ENCODE peak calls at places on chromosomes 3 and 15, in eight cellular contexts. B is activated CD8-positive, alpha-beta memory T cell treated with anti-CD3 and anti-CD28 coated beads for 1 hour; G is GM04504; K is mucosa of descending colon; Q is astrocyte of the spinal cord; Y is activated CD4-positive, alpha-beta T cell treated with anti-CD3 and anti-CD28 coated beads for 24 hours; H is stimulated activated CD4-positive, alpha-beta T cell treated with anti-CD3 and anti-CD28 coated beads, Interleukin-4, amount 100 ng/mL, for 1 hour; J is H1. C is an unnamed sample.

GRCh38 chr3:143244516-143245063 is 125.0 kb downstream of the CHST2 start:
- DNase-seq in G (no peak), Q (no peak), H (no peak), Y (no peak), K (no peak), B (no peak), J (no peak), C (no peak)

GRCh38 chr15:27067175-27067574 is 96.2 kb downstream of the GABRG3 start:
- DNase-seq in B (no peak), G (no peak), J (no peak), K (no peak), Q (no peak), Y (no peak), H (no peak), C (no peak)

GRCh38 chr15:40949756-40950207 is 3.5 kb upstream of the CHAC1 start:
- DNase-seq in K (peak), H (no peak), Y (no peak), Q (no peak), J (no peak), G (no peak), B (no peak), C (no peak)

GRCh38 chr3:102304550-102304949 is 130.3 kb upstream of the ZPLD1 start:
- DNase-seq in J (no peak), K (no peak), Y (no peak), H (no peak), B (no peak), G (no peak), Q (no peak), C (no peak)

GRCh38 chr3:33915796-33916589 is 117.6 kb downstream of the PDCD6IP start:
- DNase-seq in G (no peak), Q (peak), H (no peak), J (no peak), Y (no peak), K (no peak), B (no peak), C (no peak)

GRCh38 chr3:124569761-124570160 is 160.5 kb upstream of the UMPS start:
- DNase-seq in Q (no peak), Y (no peak), K (no peak), G (no peak), B (no peak), J (no peak), H (no peak), C (no peak)

GRCh38 chr3:140434261-140434905 is 243.5 kb upstream of the TRIM42 start:
- DNase-seq in Q (no peak), G (no peak), B (no peak), J (peak), K (no peak), H (no peak), Y (no peak), C (no peak)

GRCh38 chr15:65812921-65813320 is 20.8 kb upstream of the DENND4A start:
- DNase-seq in J (no peak), B (no peak), H (no peak), Q (no peak), K (no peak), G (no peak), Y (no peak), C (no peak)

GRCh38 chr15:85785887-85786777 is 8.6 kb downstream of the KLHL25 start:
- DNase-seq in H (no peak), G (no peak), B (no peak), Y (no peak), J (no peak), Q (peak), K (peak), C (no peak)

GRCh38 chr3:170222647-170223541 is 670 bp downstream of the PRKCI start:
- DNase-seq in H (peak), Y (peak), J (peak), G (no peak), Q (peak), K (no peak), B (peak), C (peak)

GRCh38 chr3:195256639-195257453 is 14.1 kb downstream of the XXYLT1 start:
- DNase-seq in K (no peak), B (no peak), G (no peak), Q (no peak), H (no peak), J (peak), Y (no peak), C (no peak)

GRCh38 chr3:102460579-102460978 is 25.8 kb downstream of the ZPLD1 start:
- DNase-seq in Y (no peak), J (no peak), Q (peak), G (no peak), B (no peak), H (no peak), K (no peak), C (no peak)

GRCh38 chr3:23495507-23495906 is 292.4 kb downstream of the UBE2E2 start:
- DNase-seq in H (no peak), K (no peak), Y (no peak), J (no peak), Q (peak), G (no peak), B (no peak), C (no peak)

GRCh38 chr15:62465173-62465572 is 300.1 kb upstream of the C2CD4B start:
- DNase-seq in G (no peak), B (no peak), Y (no peak), H (no peak), J (no peak), Q (no peak), K (no peak), C (no peak)

GRCh38 chr15:89167267-89168176 is 53.9 kb downstream of the RLBP1 start:
- DNase-seq in Y (peak), G (no peak), K (no peak), Q (peak), J (no peak), H (peak), B (no peak), C (no peak)

GRCh38 chr3:179304605-179305004 is 18.2 kb upstream of the ZNF639 start:
- DNase-seq in B (no peak), Q (no peak), K (no peak), J (no peak), G (no peak), Y (no peak), H (no peak), C (no peak)

GRCh38 chr3:129359102-129359461 is 69.4 kb downstream of the EFCAB12 start:
- DNase-seq in Y (no peak), G (no peak), J (no peak), K (no peak), B (no peak), H (no peak), Q (no peak), C (no peak)

GRCh38 chr3:39279745-39280517 is at the start of gene CX3CR1:
- DNase-seq in J (no peak), K (no peak), Y (no peak), H (no peak), G (no peak), Q (no peak), B (no peak), C (no peak)

GRCh38 chr3:172656602-172657001 is 54.3 kb downstream of the NCEH1 start:
- DNase-seq in Y (no peak), K (no peak), H (no peak), Q (no peak), J (no peak), G (no peak), B (no peak), C (no peak)

GRCh38 chr3:57094606-57095005 is 34.1 kb downstream of the SPATA12 start:
- DNase-seq in K (no peak), G (no peak), B (no peak), Q (no peak), Y (no peak), H (no peak), J (no peak), C (no peak)

GRCh38 chr3:72848703-72849081 is 447 bp upstream of the SHQ1 start:
- DNase-seq in B (no peak), Q (no peak), K (no peak), J (no peak), G (no peak), Y (no peak), H (no peak), C (no peak)

GRCh38 chr3:69425249-69425648 is 39.4 kb upstream of the FRMD4B start:
- DNase-seq in G (no peak), B (no peak), K (no peak), H (peak), Y (no peak), Q (peak), J (no peak), C (no peak)

GRCh38 chr15:39581501-39582285 is 814 bp downstream of the THBS1 start:
- DNase-seq in Q (peak), Y (no peak), K (peak), J (no peak), H (no peak), B (no peak), G (peak), C (no peak)

GRCh38 chr15:58146734-58147133 is 8.6 kb downstream of the AQP9 start:
- DNase-seq in H (no peak), Y (no peak), Q (no peak), J (no peak), K (no peak), B (no peak), G (no peak), C (no peak)

GRCh38 chr3:45029661-45030060 is 3.6 kb downstream of the CLEC3B start:
- DNase-seq in J (no peak), H (no peak), Y (no peak), B (no peak), G (peak), K (no peak), Q (peak), C (peak)

C was measured in cerebellar nuclear complex.